ENCODE peak calls at places on chromosomes 5 and 9, in ten cellular contexts. One of them, this sample, is unnamed.
A peak's percentile ranks its signal among the peaks of the same experiment; 100 is the strongest.

GRCh38 chr5:107687937-107688336 is 17.2 kb upstream of the EFNA5 start:
- DNase-seq in endodermal cell: peak; percentile 49
- DNase-seq in breast epithelium: no peak
- DNase-seq in ovary: no peak
- DNase-seq in IMR-90: no peak
- DNase-seq in sigmoid colon: no peak
- DNase-seq in pancreas: no peak
- DNase-seq in heart right ventricle: no peak
- DNase-seq in GM12878: no peak
- DNase-seq in cardiac muscle cell: no peak
- DNase-seq in this sample: no peak

GRCh38 chr5:114305402-114306207 is 56.3 kb upstream of the KCNN2 start:
- DNase-seq in endodermal cell: peak; percentile 67
- DNase-seq in GM12878: no peak
- DNase-seq in heart right ventricle: no peak
- DNase-seq in ovary: no peak
- DNase-seq in sigmoid colon: no peak
- DNase-seq in breast epithelium: no peak
- DNase-seq in IMR-90: peak; percentile 74
- DNase-seq in cardiac muscle cell: peak; percentile 55
- DNase-seq in pancreas: no peak
- DNase-seq in this sample: peak; percentile 2

GRCh38 chr5:94702729-94703128 is 84.3 kb downstream of the SLF1 start:
- DNase-seq in endodermal cell: no peak
- DNase-seq in breast epithelium: no peak
- DNase-seq in GM12878: peak; percentile 56
- DNase-seq in cardiac muscle cell: no peak
- DNase-seq in pancreas: no peak
- DNase-seq in ovary: no peak
- DNase-seq in heart right ventricle: no peak
- DNase-seq in IMR-90: no peak
- DNase-seq in sigmoid colon: no peak
- DNase-seq in this sample: no peak

GRCh38 chr5:176557846-176558245 is 8.7 kb downstream of the CDHR2 start:
- DNase-seq in cardiac muscle cell: no peak
- DNase-seq in ovary: no peak
- DNase-seq in breast epithelium: no peak
- DNase-seq in heart right ventricle: no peak
- DNase-seq in GM12878: no peak
- DNase-seq in pancreas: no peak
- DNase-seq in endodermal cell: no peak
- DNase-seq in IMR-90: no peak
- DNase-seq in sigmoid colon: no peak
- DNase-seq in this sample: no peak

GRCh38 chr9:36936498-36936831 is 97.6 kb downstream of the PAX5 start:
- DNase-seq in GM12878: no peak
- DNase-seq in ovary: no peak
- DNase-seq in cardiac muscle cell: no peak
- DNase-seq in heart right ventricle: no peak
- DNase-seq in pancreas: no peak
- DNase-seq in IMR-90: no peak
- DNase-seq in endodermal cell: no peak
- DNase-seq in sigmoid colon: no peak
- DNase-seq in breast epithelium: no peak
- DNase-seq in this sample: no peak

GRCh38 chr9:14214693-14215092 is 99.2 kb downstream of the NFIB start:
- DNase-seq in breast epithelium: no peak
- DNase-seq in heart right ventricle: no peak
- DNase-seq in cardiac muscle cell: no peak
- DNase-seq in IMR-90: no peak
- DNase-seq in ovary: no peak
- DNase-seq in GM12878: no peak
- DNase-seq in endodermal cell: no peak
- DNase-seq in sigmoid colon: no peak
- DNase-seq in pancreas: no peak
- DNase-seq in this sample: no peak

GRCh38 chr5:154722936-154723335 is 32.2 kb upstream of the LARP1 start:
- DNase-seq in heart right ventricle: no peak
- DNase-seq in breast epithelium: no peak
- DNase-seq in GM12878: no peak
- DNase-seq in pancreas: no peak
- DNase-seq in ovary: no peak
- DNase-seq in endodermal cell: no peak
- DNase-seq in sigmoid colon: no peak
- DNase-seq in IMR-90: no peak
- DNase-seq in cardiac muscle cell: no peak
- DNase-seq in this sample: no peak

GRCh38 chr5:125311743-125312142 is 565.3 kb upstream of the ZNF608 start:
- DNase-seq in cardiac muscle cell: no peak
- DNase-seq in GM12878: no peak
- DNase-seq in breast epithelium: no peak
- DNase-seq in heart right ventricle: no peak
- DNase-seq in ovary: no peak
- DNase-seq in pancreas: no peak
- DNase-seq in endodermal cell: no peak
- DNase-seq in sigmoid colon: no peak
- DNase-seq in IMR-90: peak; percentile 94
- DNase-seq in this sample: no peak

GRCh38 chr5:39699164-39699563 is 274.4 kb upstream of the DAB2 start:
- DNase-seq in cardiac muscle cell: no peak
- DNase-seq in pancreas: no peak
- DNase-seq in breast epithelium: no peak
- DNase-seq in sigmoid colon: no peak
- DNase-seq in GM12878: no peak
- DNase-seq in endodermal cell: no peak
- DNase-seq in IMR-90: no peak
- DNase-seq in ovary: no peak
- DNase-seq in heart right ventricle: no peak
- DNase-seq in this sample: no peak

GRCh38 chr5:174608631-174609097 is 115.7 kb upstream of the MSX2 start:
- DNase-seq in breast epithelium: no peak
- DNase-seq in GM12878: no peak
- DNase-seq in cardiac muscle cell: peak; percentile 28
- DNase-seq in pancreas: peak; percentile 65
- DNase-seq in endodermal cell: no peak
- DNase-seq in ovary: no peak
- DNase-seq in IMR-90: no peak
- DNase-seq in sigmoid colon: peak; percentile 70
- DNase-seq in heart right ventricle: peak; percentile 6
- DNase-seq in this sample: no peak

GRCh38 chr5:133924221-133924920 is 44.1 kb downstream of the C5orf15 start:
- DNase-seq in ovary: no peak
- DNase-seq in GM12878: no peak
- DNase-seq in IMR-90: no peak
- DNase-seq in pancreas: no peak
- DNase-seq in heart right ventricle: no peak
- DNase-seq in breast epithelium: no peak
- DNase-seq in endodermal cell: peak; percentile 58
- DNase-seq in sigmoid colon: no peak
- DNase-seq in cardiac muscle cell: no peak
- DNase-seq in this sample: no peak

GRCh38 chr5:173764321-173765029 is 123.7 kb upstream of the CPEB4 start:
- DNase-seq in cardiac muscle cell: peak; percentile 34
- DNase-seq in GM12878: no peak
- DNase-seq in ovary: peak; percentile 79
- DNase-seq in endodermal cell: peak; percentile 85
- DNase-seq in heart right ventricle: peak; percentile 79
- DNase-seq in IMR-90: peak; percentile 96
- DNase-seq in breast epithelium: peak; percentile 77
- DNase-seq in pancreas: peak; percentile 80
- DNase-seq in sigmoid colon: peak; percentile 91
- DNase-seq in this sample: peak; percentile 70

GRCh38 chr5:179294891-179295777 is 50.1 kb downstream of the ADAMTS2 start:
- DNase-seq in endodermal cell: no peak
- DNase-seq in GM12878: no peak
- DNase-seq in sigmoid colon: peak; percentile 83
- DNase-seq in ovary: peak; percentile 10
- DNase-seq in cardiac muscle cell: no peak
- DNase-seq in IMR-90: no peak
- DNase-seq in breast epithelium: no peak
- DNase-seq in heart right ventricle: peak; percentile 60
- DNase-seq in pancreas: no peak
- DNase-seq in this sample: peak; percentile 15

GRCh38 chr5:78543916-78544315 is 104.7 kb downstream of the LHFPL2 start:
- DNase-seq in pancreas: no peak
- DNase-seq in heart right ventricle: no peak
- DNase-seq in GM12878: no peak
- DNase-seq in cardiac muscle cell: no peak
- DNase-seq in ovary: no peak
- DNase-seq in breast epithelium: no peak
- DNase-seq in endodermal cell: no peak
- DNase-seq in IMR-90: no peak
- DNase-seq in sigmoid colon: peak; percentile 43
- DNase-seq in this sample: no peak
- H3K4me1 ChIP-seq in pancreas: no peaks in the 10 kb centered on the region
- H3K4me1 ChIP-seq in heart right ventricle: peaks cover 48% of the 10 kb centered on the region
- H3K4me1 ChIP-seq in GM12878: peaks cover 49% of the 10 kb centered on the region
- H3K4me1 ChIP-seq in cardiac muscle cell: peaks cover 87% of the 10 kb centered on the region
- H3K4me1 ChIP-seq in ovary: peaks cover 21% of the 10 kb centered on the region
- H3K4me1 ChIP-seq in breast epithelium: peaks cover 6% of the 10 kb centered on the region
- H3K4me1 ChIP-seq in endodermal cell: peaks cover 9% of the 10 kb centered on the region
- H3K4me1 ChIP-seq in IMR-90: peaks cover 32% of the 10 kb centered on the region
- H3K4me1 ChIP-seq in sigmoid colon: peaks cover 34% of the 10 kb centered on the region
- H3K4me1 ChIP-seq in this sample: no peaks in the 10 kb centered on the region

GRCh38 chr5:40914835-40915234 is 5.5 kb downstream of the C7 start:
- DNase-seq in cardiac muscle cell: no peak
- DNase-seq in IMR-90: peak; percentile 55
- DNase-seq in GM12878: no peak
- DNase-seq in breast epithelium: no peak
- DNase-seq in sigmoid colon: no peak
- DNase-seq in heart right ventricle: no peak
- DNase-seq in ovary: no peak
- DNase-seq in endodermal cell: no peak
- DNase-seq in pancreas: no peak
- DNase-seq in this sample: no peak

GRCh38 chr5:40909233-40909632 is at the start of gene C7:
- DNase-seq in breast epithelium: no peak
- DNase-seq in IMR-90: peak; percentile 19
- DNase-seq in heart right ventricle: no peak
- DNase-seq in endodermal cell: no peak
- DNase-seq in sigmoid colon: no peak
- DNase-seq in pancreas: no peak
- DNase-seq in cardiac muscle cell: peak; percentile 45
- DNase-seq in GM12878: no peak
- DNase-seq in ovary: no peak
- DNase-seq in this sample: no peak

GRCh38 chr5:40909723-40910122 is 426 bp downstream of the C7 start:
- DNase-seq in heart right ventricle: no peak
- DNase-seq in IMR-90: peak; percentile 21
- DNase-seq in cardiac muscle cell: no peak
- DNase-seq in GM12878: no peak
- DNase-seq in pancreas: no peak
- DNase-seq in breast epithelium: no peak
- DNase-seq in sigmoid colon: no peak
- DNase-seq in ovary: no peak
- DNase-seq in endodermal cell: no peak
- DNase-seq in this sample: no peak

GRCh38 chr5:40915341-40915926 is 6.1 kb downstream of the C7 start:
- DNase-seq in GM12878: no peak
- DNase-seq in endodermal cell: no peak
- DNase-seq in ovary: no peak
- DNase-seq in cardiac muscle cell: no peak
- DNase-seq in breast epithelium: no peak
- DNase-seq in sigmoid colon: no peak
- DNase-seq in heart right ventricle: no peak
- DNase-seq in IMR-90: no peak
- DNase-seq in pancreas: no peak
- DNase-seq in this sample: no peak

GRCh38 chr5:40911278-40911677 is 2.0 kb downstream of the C7 start:
- DNase-seq in endodermal cell: no peak
- DNase-seq in cardiac muscle cell: no peak
- DNase-seq in breast epithelium: no peak
- DNase-seq in sigmoid colon: no peak
- DNase-seq in GM12878: no peak
- DNase-seq in ovary: no peak
- DNase-seq in pancreas: no peak
- DNase-seq in IMR-90: no peak
- DNase-seq in heart right ventricle: no peak
- DNase-seq in this sample: no peak
- H3K4me3 ChIP-seq in endodermal cell: no peak overlapping the region
- H3K4me3 ChIP-seq in cardiac muscle cell: peak overlapping the region; percentile 20
- H3K4me3 ChIP-seq in breast epithelium: no peak overlapping the region
- H3K4me3 ChIP-seq in sigmoid colon: peak overlapping the region; percentile 32
- H3K4me3 ChIP-seq in GM12878: no peak overlapping the region
- H3K4me3 ChIP-seq in ovary: peak overlapping the region; percentile 29
- H3K4me3 ChIP-seq in pancreas: no peak overlapping the region
- H3K4me3 ChIP-seq in IMR-90: no peak overlapping the region
- H3K4me3 ChIP-seq in heart right ventricle: peak overlapping the region; percentile 47
- H3K4me3 ChIP-seq in this sample: no peak overlapping the region

GRCh38 chr9:89625721-89626687 is 21.2 kb downstream of the GADD45G start:
- DNase-seq in ovary: no peak
- DNase-seq in breast epithelium: no peak
- DNase-seq in heart right ventricle: no peak
- DNase-seq in pancreas: no peak
- DNase-seq in GM12878: no peak
- DNase-seq in cardiac muscle cell: no peak
- DNase-seq in sigmoid colon: no peak
- DNase-seq in endodermal cell: no peak
- DNase-seq in IMR-90: no peak
- DNase-seq in this sample: no peak
- H3K4me1 ChIP-seq in ovary: peaks cover 9% of the 10 kb centered on the region
- H3K4me1 ChIP-seq in breast epithelium: no peaks in the 10 kb centered on the region
- H3K4me1 ChIP-seq in heart right ventricle: peaks cover 27% of the 10 kb centered on the region
- H3K4me1 ChIP-seq in pancreas: peaks cover 15% of the 10 kb centered on the region
- H3K4me1 ChIP-seq in GM12878: no peaks in the 10 kb centered on the region
- H3K4me1 ChIP-seq in cardiac muscle cell: peaks cover 16% of the 10 kb centered on the region
- H3K4me1 ChIP-seq in sigmoid colon: peaks cover 44% of the 10 kb centered on the region
- H3K4me1 ChIP-seq in endodermal cell: peaks cover 33% of the 10 kb centered on the region
- H3K4me1 ChIP-seq in IMR-90: no peaks in the 10 kb centered on the region
- H3K4me1 ChIP-seq in this sample: peaks cover 6% of the 10 kb centered on the region

DNA sequence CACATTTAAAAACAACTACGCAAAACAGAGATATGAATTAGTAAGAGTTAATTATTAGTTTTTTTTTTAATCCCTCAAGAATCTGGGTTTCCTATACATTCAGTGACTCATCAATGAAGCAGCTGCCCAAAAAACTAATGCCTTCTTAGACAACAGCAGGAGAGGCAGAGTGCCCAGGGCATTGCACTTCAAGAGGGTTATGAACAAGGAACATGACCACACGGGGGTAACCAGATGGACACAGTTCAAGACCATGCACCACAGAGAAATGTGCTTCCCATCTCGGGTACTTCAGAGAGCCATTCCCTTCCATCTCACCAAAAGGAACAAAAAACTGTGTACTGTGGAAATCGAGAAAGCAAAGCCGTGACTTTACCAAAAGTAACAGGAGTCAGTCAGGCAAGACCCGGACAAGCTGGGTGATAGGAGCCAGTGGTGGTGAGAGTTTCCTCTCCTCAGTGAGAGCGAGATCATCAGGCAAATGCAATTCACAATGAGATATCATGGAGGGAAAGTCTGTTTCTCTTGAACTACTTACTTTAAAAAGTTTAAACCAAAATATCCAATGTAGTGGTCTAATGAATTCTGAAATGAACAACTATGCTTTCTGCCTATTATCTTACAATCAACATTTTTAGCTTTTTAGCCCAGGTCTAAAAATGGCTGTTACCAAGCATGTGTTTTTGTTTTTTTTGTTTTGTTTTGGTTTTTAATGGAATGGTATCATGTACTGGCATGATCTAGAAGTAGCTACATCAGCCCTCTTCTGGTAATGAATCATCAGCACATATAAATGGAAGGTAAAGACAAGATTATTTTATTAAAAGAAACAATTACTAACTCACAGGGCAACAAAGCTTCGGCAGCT is 192.1 kb downstream of the TSSK1B start:
- DNase-seq in endodermal cell: no peak
- DNase-seq in cardiac muscle cell: no peak
- DNase-seq in heart right ventricle: no peak
- DNase-seq in GM12878: no peak
- DNase-seq in ovary: no peak
- DNase-seq in sigmoid colon: no peak
- DNase-seq in pancreas: no peak
- DNase-seq in breast epithelium: no peak
- DNase-seq in IMR-90: peak; percentile 17
- DNase-seq in this sample: no peak
- H3K4me3 ChIP-seq in endodermal cell: peak overlapping the region; percentile 13
- H3K4me3 ChIP-seq in cardiac muscle cell: no peak overlapping the region
- H3K4me3 ChIP-seq in heart right ventricle: no peak overlapping the region
- H3K4me3 ChIP-seq in GM12878: no peak overlapping the region
- H3K4me3 ChIP-seq in ovary: no peak overlapping the region
- H3K4me3 ChIP-seq in sigmoid colon: no peak overlapping the region
- H3K4me3 ChIP-seq in pancreas: no peak overlapping the region
- H3K4me3 ChIP-seq in breast epithelium: no peak overlapping the region
- H3K4me3 ChIP-seq in IMR-90: no peak overlapping the region
- H3K4me3 ChIP-seq in this sample: no peak overlapping the region